ENCODE peak calls at places on chromosomes 12 and 14, in six cellular contexts. N is upper lobe of left lung, P is HCT116, J is K562, O is GM23338, K is stomach. E is an unnamed sample.

GRCh38 chr12:77161944-77162343 is 96.6 kb upstream of the E2F7 start:
- DNase-seq in J (no peak), O (peak; percentile 37), P (no peak), N (no peak), K (no peak), E (no peak)

GRCh38 chr12:130672122-130672825 is 43.8 kb downstream of the RIMBP2 start:
- DNase-seq in O (no peak), K (no peak), P (no peak), J (no peak), N (no peak), E (no peak)

GRCh38 chr14:88252536-88252935 is 70.5 kb downstream of the KCNK10 start:
- DNase-seq in J (no peak), O (no peak), P (no peak), K (no peak), N (no peak), E (no peak)

GRCh38 chr14:65810326-65810725 is 397.8 kb downstream of the FUT8 start:
- DNase-seq in N (no peak), K (no peak), J (no peak), P (no peak), O (no peak), E (no peak)

GRCh38 chr12:74903522-74903921 is 306.1 kb downstream of the KCNC2 start:
- DNase-seq in J (no peak), N (no peak), P (peak; percentile 13), O (peak; percentile 77), K (no peak), E (no peak)

GRCh38 chr12:130761537-130762318 is 45.6 kb upstream of the RIMBP2 start:
- DNase-seq in P (peak; percentile 29), J (peak; percentile 56), O (peak; percentile 73), K (no peak), N (no peak), E (peak; percentile 57)

GRCh38 chr14:104116544-104117340 is 21.6 kb upstream of the KIF26A start:
- DNase-seq in N (peak; percentile 64), K (peak; percentile 85), P (peak; percentile 38), J (no peak), O (peak; percentile 64), E (no peak)

GRCh38 chr12:6133642-6134041 is 9.2 kb upstream of the VWF start:
- DNase-seq in K (no peak), J (no peak), O (no peak), N (no peak), P (no peak), E (no peak)

GRCh38 chr12:32273063-32273521 is 126.3 kb upstream of the FGD4 start:
- DNase-seq in N (no peak), J (no peak), K (no peak), P (no peak), O (no peak), E (no peak)

GRCh38 chr12:66352197-66352596 is 49.9 kb downstream of the HELB start:
- DNase-seq in N (peak; percentile 29), P (peak; percentile 19), O (peak; percentile 88), J (no peak), K (no peak), E (no peak)

GRCh38 chr12:20547788-20548575 is 147.2 kb upstream of the SLCO1C1 start:
- DNase-seq in P (no peak), J (no peak), N (no peak), K (no peak), O (no peak), E (no peak)

GRCh38 chr12:76863005-76863670 is 15.7 kb downstream of the CSRP2 start:
- DNase-seq in N (no peak), J (no peak), K (no peak), P (no peak), O (no peak), E (no peak)

GRCh38 chr12:119659289-119659897 is 8.5 kb upstream of the PRKAB1 start:
- DNase-seq in P (no peak), K (no peak), J (peak; percentile 60), O (peak; percentile 47), N (no peak), E (no peak)

GRCh38 chr12:1803736-1804135 is 16.6 kb upstream of the LRTM2 start:
- DNase-seq in J (no peak), O (no peak), K (no peak), P (no peak), N (peak; percentile 15), E (no peak)

GRCh38 chr14:42884100-42884499 is 1277.4 kb downstream of the LRFN5 start:
- DNase-seq in O (no peak), J (no peak), N (no peak), P (no peak), K (no peak), E (no peak)

GRCh38 chr14:47675489-47676300 is at the start of gene MDGA2:
- DNase-seq in J (no peak), O (peak; percentile 86), P (no peak), K (no peak), N (no peak), E (no peak)

GRCh38 chr12:118360785-118361404 is 11.8 kb downstream of the TAOK3 start:
- DNase-seq in O (no peak), N (no peak), K (no peak), P (peak; percentile 19), J (peak; percentile 28), E (no peak)

DNA sequence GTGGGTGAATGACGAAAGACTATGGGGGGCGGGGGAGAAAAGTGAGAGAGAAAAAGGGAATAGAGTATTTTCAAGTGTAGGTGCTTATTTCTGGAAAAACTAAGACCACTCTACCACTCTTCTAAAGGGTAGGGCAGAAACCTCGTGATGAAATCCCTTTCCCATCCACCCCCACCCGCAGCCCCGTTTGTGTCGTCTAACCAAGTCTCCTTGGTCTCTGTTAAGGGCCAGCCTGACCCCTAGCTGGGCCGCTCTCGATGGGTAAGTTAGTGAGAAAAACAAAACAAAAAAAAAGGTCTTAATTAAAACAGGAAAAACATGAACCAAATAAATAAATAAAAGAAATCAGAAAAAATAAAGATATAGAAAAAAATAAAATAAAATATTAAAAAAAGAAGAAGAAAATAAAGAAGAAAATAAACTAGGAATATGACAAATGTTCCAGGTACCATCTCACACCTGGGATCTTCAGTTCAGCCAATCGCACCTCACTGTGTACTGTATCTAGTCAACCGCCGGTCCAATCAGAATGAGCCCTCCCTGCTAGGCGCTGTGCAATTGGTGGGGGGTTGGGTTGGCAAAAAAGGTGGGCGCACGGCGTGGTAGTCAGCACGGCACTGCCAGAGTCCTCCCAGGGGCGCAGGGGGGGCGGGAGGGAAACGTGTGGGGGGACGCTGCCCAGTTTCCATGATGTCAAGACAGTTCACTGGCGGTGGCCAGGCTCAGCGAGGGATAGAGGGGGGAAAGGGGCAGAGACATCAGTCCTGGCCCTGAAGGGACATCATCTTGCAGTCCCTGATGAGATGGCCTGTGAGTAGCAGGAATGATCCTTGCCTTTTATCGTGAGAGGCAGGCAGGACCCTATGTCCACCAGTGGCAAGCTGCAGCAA is 9.8 kb upstream of the CDH24 start:
- DNase-seq in N (peak; percentile 12), K (no peak), P (no peak), J (no peak), O (no peak), E (no peak)
- TF ChIP-seq POLR2AphosphoS5 in N (no peak), K (no peak), P (no peak), J (no peak), O (no peak), E (no peak)

GRCh38 chr14:22415633-22415959 is 173.4 kb downstream of the DAD1 start:
- DNase-seq in J (no peak), P (no peak), K (no peak), N (no peak), O (no peak), E (no peak)

GRCh38 chr14:22416193-22416592 is 172.8 kb downstream of the DAD1 start:
- DNase-seq in J (no peak), N (no peak), P (no peak), O (no peak), K (no peak), E (no peak)

GRCh38 chr14:22417914-22418313 is 171.1 kb downstream of the DAD1 start:
- DNase-seq in K (no peak), N (no peak), P (no peak), O (no peak), J (peak; percentile 8), E (no peak)

GRCh38 chr14:22412936-22413411 is 176.1 kb downstream of the DAD1 start:
- DNase-seq in N (no peak), O (no peak), K (no peak), P (no peak), J (no peak), E (no peak)

DNA sequence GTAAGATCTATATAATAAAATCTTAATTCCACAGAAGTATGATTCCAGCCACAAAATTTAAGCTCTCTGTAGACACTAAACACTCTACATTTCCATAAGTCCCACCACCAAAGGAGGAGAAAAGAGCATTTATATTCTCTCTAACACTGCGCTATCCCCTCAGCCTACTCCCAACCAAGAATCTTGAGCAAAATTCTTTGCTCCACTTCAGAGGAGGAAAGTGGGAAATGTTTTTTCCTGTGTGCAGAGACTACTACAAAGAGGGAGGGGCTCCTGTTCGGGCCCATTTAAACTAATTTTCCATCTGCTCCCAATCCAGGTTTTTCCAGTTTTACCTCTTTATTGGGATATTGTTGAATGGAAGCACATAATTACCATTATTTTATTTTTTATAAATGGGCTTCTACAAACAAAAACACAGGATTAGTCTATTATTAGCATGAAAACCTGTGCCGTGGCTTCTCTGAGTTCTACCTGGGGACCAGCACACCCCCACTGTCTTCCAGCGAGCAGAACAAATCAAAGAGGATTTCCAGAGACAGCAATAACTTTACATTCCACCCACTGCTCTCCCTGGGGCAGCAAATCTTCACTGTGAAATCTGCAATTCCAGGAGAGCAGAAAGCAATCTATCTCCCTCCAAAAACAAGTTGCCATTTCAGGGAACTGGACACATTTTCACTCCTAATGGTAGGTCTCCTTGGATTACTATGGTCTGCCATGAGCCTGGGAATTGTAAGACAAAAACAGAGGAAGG is 174.0 kb downstream of the DAD1 start:
- DNase-seq in O (no peak), P (no peak), N (no peak), J (no peak), K (no peak), E (no peak)
- TF ChIP-seq POLR2AphosphoS5 in O (no peak), P (no peak), N (no peak), J (no peak), K (no peak), E (no peak)

GRCh38 chr12:49055092-49055491 is 5.5 kb downstream of the KMT2D start:
- DNase-seq in K (no peak), O (no peak), J (no peak), N (no peak), P (no peak), E (no peak)
- TF ChIP-seq POLR2AphosphoS5 in K (no peak), O (no peak), J (no peak), N (no peak), P (no peak), E (no peak)

DNA sequence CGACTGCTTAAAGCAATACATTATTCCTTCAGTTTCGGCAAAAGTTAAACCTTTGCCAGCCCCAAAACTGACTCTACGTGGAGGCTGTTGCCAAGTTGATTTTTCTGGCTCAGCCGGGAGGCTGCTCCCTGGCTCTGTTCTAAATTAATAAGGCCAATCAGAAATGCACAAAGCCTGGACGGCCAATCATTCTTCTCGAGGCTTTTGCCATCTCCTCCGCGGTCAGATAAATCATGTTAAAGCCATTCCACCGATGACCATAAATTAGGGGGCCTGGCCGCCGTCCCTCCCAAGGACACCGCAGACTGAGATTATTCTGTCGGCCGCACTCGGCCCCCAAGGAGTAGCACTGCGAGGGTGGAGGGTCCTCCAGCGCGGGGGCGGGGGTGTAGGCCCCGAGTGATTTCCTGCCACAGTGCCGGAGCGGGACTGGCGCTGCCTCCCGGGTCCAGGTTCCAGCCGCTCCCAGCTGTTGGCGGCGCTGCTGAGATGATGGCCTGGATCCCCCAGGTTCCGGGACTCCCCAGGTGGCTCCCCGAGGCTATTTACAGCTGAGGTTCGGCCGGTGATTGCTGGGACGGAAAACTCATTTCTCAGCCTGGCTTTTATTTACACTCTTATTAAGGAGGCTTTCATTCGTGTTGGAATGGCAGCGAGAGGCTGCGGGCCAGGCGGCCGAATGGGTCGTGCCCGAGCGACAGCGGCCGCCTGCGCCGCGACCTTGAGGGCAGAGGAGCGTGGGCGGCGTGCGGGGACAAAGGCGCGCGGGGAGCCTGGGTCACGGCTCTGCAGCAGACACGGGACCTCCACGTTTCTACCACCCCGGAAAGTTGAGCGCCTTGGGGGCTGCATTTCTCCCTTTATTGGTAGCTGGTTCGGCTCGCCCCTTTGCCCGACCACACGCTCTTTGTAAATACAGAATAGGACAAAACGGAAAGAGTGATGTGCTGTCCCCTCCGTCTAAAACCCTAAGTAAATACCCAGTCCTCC is 165.2 kb downstream of the MON2 start:
- DNase-seq in O (peak; percentile 84), J (no peak), K (peak; percentile 43), P (no peak), N (peak; percentile 78), E (peak; percentile 81)
- TF ChIP-seq POLR2AphosphoS5 in O (no peak), J (no peak), K (no peak), P (no peak), N (no peak), E (no peak)

E was measured in sigmoid colon.